ENCODE peak calls at places on chromosomes 11 and 22, in seven cellular contexts. One of them, this sample, is unnamed.

GRCh38 chr22:18906896-18907295 is 776 bp downstream of the DGCR6 start:
- DNase-seq in left colon: no peak
- DNase-seq in hippocampal formation: no peak
- DNase-seq in GOT3: no peak
- DNase-seq in activated CD8-positive, alpha-beta T cell treated with anti-CD3 and anti-CD28 coated beads, Interleukin-2, amount 10 ng/mL, durations not matched to agents 7 days and 5 days: no peak
- DNase-seq in ELR: no peak
- DNase-seq in activated T-cell treated with anti-CD3 and anti-CD28 coated beads, Interleukin-2, amount 50 U/mL, for 24 hours: no peak
- DNase-seq in this sample: no peak

GRCh38 chr11:28679795-28680194 is 571.6 kb downstream of the METTL15 start:
- DNase-seq in hippocampal formation: no peak
- DNase-seq in GOT3: no peak
- DNase-seq in ELR: peak; percentile 70
- DNase-seq in activated CD8-positive, alpha-beta T cell treated with anti-CD3 and anti-CD28 coated beads, Interleukin-2, amount 10 ng/mL, durations not matched to agents 7 days and 5 days: no peak
- DNase-seq in left colon: no peak
- DNase-seq in activated T-cell treated with anti-CD3 and anti-CD28 coated beads, Interleukin-2, amount 50 U/mL, for 24 hours: no peak
- DNase-seq in this sample: no peak

GRCh38 chr11:76626921-76627391 is 43.6 kb downstream of the LRRC32 start:
- DNase-seq in left colon: no peak
- DNase-seq in activated CD8-positive, alpha-beta T cell treated with anti-CD3 and anti-CD28 coated beads, Interleukin-2, amount 10 ng/mL, durations not matched to agents 7 days and 5 days: peak; percentile 87
- DNase-seq in ELR: peak; percentile 53
- DNase-seq in hippocampal formation: no peak
- DNase-seq in activated T-cell treated with anti-CD3 and anti-CD28 coated beads, Interleukin-2, amount 50 U/mL, for 24 hours: peak; percentile 58
- DNase-seq in GOT3: no peak
- DNase-seq in this sample: no peak

GRCh38 chr22:32723632-32724031 is 77.9 kb upstream of the TIMP3 start:
- DNase-seq in activated T-cell treated with anti-CD3 and anti-CD28 coated beads, Interleukin-2, amount 50 U/mL, for 24 hours: peak; percentile 71
- DNase-seq in ELR: peak; percentile 92
- DNase-seq in left colon: peak; percentile 62
- DNase-seq in GOT3: no peak
- DNase-seq in hippocampal formation: no peak
- DNase-seq in activated CD8-positive, alpha-beta T cell treated with anti-CD3 and anti-CD28 coated beads, Interleukin-2, amount 10 ng/mL, durations not matched to agents 7 days and 5 days: peak; percentile 70
- DNase-seq in this sample: peak; percentile 46

GRCh38 chr11:2467695-2468055 is 22.9 kb downstream of the KCNQ1 start:
- DNase-seq in activated T-cell treated with anti-CD3 and anti-CD28 coated beads, Interleukin-2, amount 50 U/mL, for 24 hours: no peak
- DNase-seq in hippocampal formation: no peak
- DNase-seq in ELR: no peak
- DNase-seq in GOT3: no peak
- DNase-seq in activated CD8-positive, alpha-beta T cell treated with anti-CD3 and anti-CD28 coated beads, Interleukin-2, amount 10 ng/mL, durations not matched to agents 7 days and 5 days: peak; percentile 21
- DNase-seq in left colon: no peak
- DNase-seq in this sample: no peak

GRCh38 chr11:66546966-66547661 is 411 bp downstream of the ACTN3 start:
- DNase-seq in left colon: no peak
- DNase-seq in activated CD8-positive, alpha-beta T cell treated with anti-CD3 and anti-CD28 coated beads, Interleukin-2, amount 10 ng/mL, durations not matched to agents 7 days and 5 days: no peak
- DNase-seq in GOT3: no peak
- DNase-seq in hippocampal formation: no peak
- DNase-seq in activated T-cell treated with anti-CD3 and anti-CD28 coated beads, Interleukin-2, amount 50 U/mL, for 24 hours: no peak
- DNase-seq in ELR: no peak
- DNase-seq in this sample: no peak

GRCh38 chr11:26331911-26332571 is at the start of gene ANO3:
- DNase-seq in activated CD8-positive, alpha-beta T cell treated with anti-CD3 and anti-CD28 coated beads, Interleukin-2, amount 10 ng/mL, durations not matched to agents 7 days and 5 days: peak; percentile 21
- DNase-seq in GOT3: peak; percentile 2
- DNase-seq in hippocampal formation: no peak
- DNase-seq in ELR: peak; percentile 85
- DNase-seq in activated T-cell treated with anti-CD3 and anti-CD28 coated beads, Interleukin-2, amount 50 U/mL, for 24 hours: no peak
- DNase-seq in left colon: peak; percentile 18
- DNase-seq in this sample: peak; percentile 31

GRCh38 chr11:94809251-94809650 is 41.1 kb downstream of the AMOTL1 start:
- DNase-seq in GOT3: no peak
- DNase-seq in activated CD8-positive, alpha-beta T cell treated with anti-CD3 and anti-CD28 coated beads, Interleukin-2, amount 10 ng/mL, durations not matched to agents 7 days and 5 days: no peak
- DNase-seq in left colon: no peak
- DNase-seq in activated T-cell treated with anti-CD3 and anti-CD28 coated beads, Interleukin-2, amount 50 U/mL, for 24 hours: no peak
- DNase-seq in hippocampal formation: no peak
- DNase-seq in ELR: no peak
- DNase-seq in this sample: no peak

GRCh38 chr11:103071008-103071407 is 21.0 kb downstream of the DCUN1D5 start:
- DNase-seq in hippocampal formation: no peak
- DNase-seq in activated T-cell treated with anti-CD3 and anti-CD28 coated beads, Interleukin-2, amount 50 U/mL, for 24 hours: no peak
- DNase-seq in GOT3: no peak
- DNase-seq in ELR: no peak
- DNase-seq in activated CD8-positive, alpha-beta T cell treated with anti-CD3 and anti-CD28 coated beads, Interleukin-2, amount 10 ng/mL, durations not matched to agents 7 days and 5 days: no peak
- DNase-seq in left colon: no peak
- DNase-seq in this sample: no peak

GRCh38 chr11:19953909-19954308 is 206.4 kb downstream of the DBX1 start:
- DNase-seq in hippocampal formation: peak; percentile 77
- DNase-seq in GOT3: no peak
- DNase-seq in ELR: peak; percentile 84
- DNase-seq in left colon: no peak
- DNase-seq in activated CD8-positive, alpha-beta T cell treated with anti-CD3 and anti-CD28 coated beads, Interleukin-2, amount 10 ng/mL, durations not matched to agents 7 days and 5 days: no peak
- DNase-seq in activated T-cell treated with anti-CD3 and anti-CD28 coated beads, Interleukin-2, amount 50 U/mL, for 24 hours: no peak
- DNase-seq in this sample: no peak

GRCh38 chr22:22880645-22881044 is 7.0 kb upstream of the IGLL5 start:
- DNase-seq in ELR: no peak
- DNase-seq in left colon: no peak
- DNase-seq in activated CD8-positive, alpha-beta T cell treated with anti-CD3 and anti-CD28 coated beads, Interleukin-2, amount 10 ng/mL, durations not matched to agents 7 days and 5 days: peak; percentile 15
- DNase-seq in GOT3: no peak
- DNase-seq in hippocampal formation: no peak
- DNase-seq in activated T-cell treated with anti-CD3 and anti-CD28 coated beads, Interleukin-2, amount 50 U/mL, for 24 hours: no peak
- DNase-seq in this sample: no peak

GRCh38 chr22:35205956-35206355 is 51.3 kb upstream of the HMGXB4 start:
- DNase-seq in GOT3: no peak
- DNase-seq in activated CD8-positive, alpha-beta T cell treated with anti-CD3 and anti-CD28 coated beads, Interleukin-2, amount 10 ng/mL, durations not matched to agents 7 days and 5 days: no peak
- DNase-seq in hippocampal formation: no peak
- DNase-seq in activated T-cell treated with anti-CD3 and anti-CD28 coated beads, Interleukin-2, amount 50 U/mL, for 24 hours: no peak
- DNase-seq in ELR: peak; percentile 65
- DNase-seq in left colon: no peak
- DNase-seq in this sample: no peak

GRCh38 chr22:37077802-37078448 is 26.4 kb downstream of the KCTD17 start:
- DNase-seq in left colon: peak; percentile 75
- DNase-seq in ELR: peak; percentile 61
- DNase-seq in activated CD8-positive, alpha-beta T cell treated with anti-CD3 and anti-CD28 coated beads, Interleukin-2, amount 10 ng/mL, durations not matched to agents 7 days and 5 days: peak; percentile 89
- DNase-seq in hippocampal formation: no peak
- DNase-seq in activated T-cell treated with anti-CD3 and anti-CD28 coated beads, Interleukin-2, amount 50 U/mL, for 24 hours: peak; percentile 94
- DNase-seq in GOT3: no peak
- DNase-seq in this sample: peak; percentile 73

GRCh38 chr11:75204012-75204674 is 36.4 kb upstream of the TPBGL start:
- DNase-seq in left colon: no peak
- DNase-seq in activated CD8-positive, alpha-beta T cell treated with anti-CD3 and anti-CD28 coated beads, Interleukin-2, amount 10 ng/mL, durations not matched to agents 7 days and 5 days: no peak
- DNase-seq in activated T-cell treated with anti-CD3 and anti-CD28 coated beads, Interleukin-2, amount 50 U/mL, for 24 hours: no peak
- DNase-seq in hippocampal formation: no peak
- DNase-seq in ELR: no peak
- DNase-seq in GOT3: no peak
- DNase-seq in this sample: no peak

GRCh38 chr11:75200051-75200450 is 40.5 kb upstream of the TPBGL start:
- DNase-seq in ELR: no peak
- DNase-seq in activated T-cell treated with anti-CD3 and anti-CD28 coated beads, Interleukin-2, amount 50 U/mL, for 24 hours: no peak
- DNase-seq in left colon: no peak
- DNase-seq in GOT3: no peak
- DNase-seq in hippocampal formation: no peak
- DNase-seq in activated CD8-positive, alpha-beta T cell treated with anti-CD3 and anti-CD28 coated beads, Interleukin-2, amount 10 ng/mL, durations not matched to agents 7 days and 5 days: no peak
- DNase-seq in this sample: peak; percentile 29

GRCh38 chr22:42962295-42963230 is 52.4 kb downstream of the PACSIN2 start:
- DNase-seq in hippocampal formation: no peak
- DNase-seq in activated CD8-positive, alpha-beta T cell treated with anti-CD3 and anti-CD28 coated beads, Interleukin-2, amount 10 ng/mL, durations not matched to agents 7 days and 5 days: no peak
- DNase-seq in ELR: no peak
- DNase-seq in activated T-cell treated with anti-CD3 and anti-CD28 coated beads, Interleukin-2, amount 50 U/mL, for 24 hours: no peak
- DNase-seq in GOT3: no peak
- DNase-seq in left colon: no peak
- DNase-seq in this sample: peak; percentile 70

GRCh38 chr11:28793282-28793738 is 685.1 kb downstream of the METTL15 start:
- DNase-seq in GOT3: no peak
- DNase-seq in activated CD8-positive, alpha-beta T cell treated with anti-CD3 and anti-CD28 coated beads, Interleukin-2, amount 10 ng/mL, durations not matched to agents 7 days and 5 days: no peak
- DNase-seq in left colon: no peak
- DNase-seq in hippocampal formation: no peak
- DNase-seq in activated T-cell treated with anti-CD3 and anti-CD28 coated beads, Interleukin-2, amount 50 U/mL, for 24 hours: no peak
- DNase-seq in ELR: no peak
- DNase-seq in this sample: no peak